ENCODE peak calls at places on chromosome 6, in eight cellular contexts. Q is HFFc6, Z is trophoblast cell, J is glomerular endothelial cell, N is SJSA1, H is caudate nucleus, Y is D341Med, F is substantia nigra. G is an unnamed sample.

GRCh38 chr6:154230390-154230789 is 126.2 kb downstream of the IPCEF1 start:
- DNase-seq in F (no peak), N (no peak), J (no peak), H (no peak), Y (no peak), Z (no peak), Q (no peak), G (no peak)

GRCh38 chr6:153729189-153729588 is 309.9 kb upstream of the OPRM1 start:
- DNase-seq in Q (no peak), F (no peak), N (no peak), Z (no peak), H (no peak), Y (no peak), J (no peak), G (no peak)

GRCh38 chr6:117397536-117398227 is 28.1 kb downstream of the ROS1 start:
- DNase-seq in N (no peak), Q (no peak), Y (no peak), Z (no peak), H (no peak), F (no peak), J (no peak), G (no peak)

GRCh38 chr6:41200296-41200900 is 551 bp downstream of the TREML2 start:
- DNase-seq in Q (no peak), Y (no peak), H (no peak), F (no peak), N (no peak), J (no peak), Z (no peak), G (no peak)

GRCh38 chr6:107656883-107657282 is 167.0 kb downstream of the SOBP start:
- DNase-seq in H (no peak), N (no peak), J (no peak), F (no peak), Y (no peak), Z (no peak), Q (no peak), G (no peak)

GRCh38 chr6:140321891-140322290 is 947.4 kb upstream of the CITED2 start:
- DNase-seq in H (no peak), Y (no peak), Z (no peak), N (no peak), Q (no peak), F (no peak), J (no peak), G (no peak)

GRCh38 chr6:38499046-38499445 is 140.7 kb downstream of the BTBD9 start:
- DNase-seq in Y (no peak), F (no peak), Q (no peak), H (no peak), N (no peak), J (no peak), Z (no peak), G (no peak)

GRCh38 chr6:128282956-128283355 is 237.4 kb downstream of the PTPRK start:
- DNase-seq in J (no peak), N (no peak), Q (no peak), H (no peak), F (no peak), Z (no peak), Y (no peak), G (no peak)

GRCh38 chr6:98124176-98124575 is 710.2 kb upstream of the POU3F2 start:
- DNase-seq in J (no peak), H (no peak), F (no peak), N (no peak), Z (no peak), Y (no peak), Q (no peak), G (no peak)

GRCh38 chr6:35576647-35577046 is 64.0 kb upstream of the TULP1 start:
- DNase-seq in Z (no peak), Y (no peak), N (no peak), J (no peak), Q (no peak), F (no peak), H (no peak), G (no peak)

GRCh38 chr6:12026833-12027232 is 14.7 kb downstream of the HIVEP1 start:
- DNase-seq in Y (no peak), N (no peak), J (no peak), H (no peak), F (no peak), Z (no peak), Q (no peak), G (no peak)

GRCh38 chr6:26366504-26366903 is 1.5 kb downstream of the BTN3A2 start:
- DNase-seq in N (no peak), Z (no peak), F (no peak), Y (no peak), J (no peak), Q (no peak), H (no peak), G (no peak)

GRCh38 chr6:11460001-11460668 is 77.4 kb upstream of the TMEM170B start:
- DNase-seq in Q (no peak), N (no peak), J (no peak), Y (no peak), H (no peak), Z (peak; percentile 31), F (no peak), G (no peak)

GRCh38 chr6:31597006-31597405 is 4.2 kb upstream of the NCR3 start:
- DNase-seq in Q (peak; percentile 40), J (no peak), F (no peak), H (no peak), Y (peak; percentile 66), Z (no peak), N (no peak), G (no peak)

GRCh38 chr6:30656513-30656912 is 9.6 kb downstream of the C6orf136 start:
- DNase-seq in Z (no peak), H (no peak), J (no peak), Q (no peak), Y (no peak), N (no peak), F (no peak), G (no peak)

GRCh38 chr6:35354361-35355135 is 12.2 kb downstream of the PPARD start:
- DNase-seq in H (no peak), F (no peak), N (no peak), Q (peak; percentile 51), Z (no peak), J (no peak), Y (no peak), G (no peak)

GRCh38 chr6:11021714-11022113 is 22.4 kb downstream of the ELOVL2 start:
- DNase-seq in Q (no peak), H (no peak), J (no peak), F (no peak), N (no peak), Y (no peak), Z (no peak), G (no peak)

GRCh38 chr6:154888896-154889295 is 106.2 kb upstream of the TIAM2 start:
- DNase-seq in Y (no peak), N (no peak), Z (peak; percentile 11), F (no peak), H (no peak), Q (no peak), J (no peak), G (no peak)

GRCh38 chr6:20696676-20697075 is 162.4 kb downstream of the CDKAL1 start:
- DNase-seq in Q (peak; percentile 82), J (no peak), Y (no peak), H (no peak), Z (peak; percentile 33), N (no peak), F (no peak), G (no peak)

GRCh38 chr6:149934249-149935156 is 7.3 kb upstream of the ULBP2 start:
- DNase-seq in H (no peak), Y (peak; percentile 55), Q (peak; percentile 79), J (peak; percentile 71), Z (peak; percentile 75), N (peak; percentile 62), F (no peak), G (peak; percentile 83)

GRCh38 chr6:44172759-44173500 is 14.3 kb downstream of the CAPN11 start:
- DNase-seq in Z (peak; percentile 76), Q (peak; percentile 72), N (peak; percentile 82), Y (peak; percentile 89), J (no peak), F (peak; percentile 58), H (peak; percentile 41), G (peak; percentile 65)

GRCh38 chr6:156514186-156514585 is 263.0 kb upstream of the ARID1B start:
- DNase-seq in N (no peak), F (no peak), H (no peak), J (no peak), Q (no peak), Y (no peak), Z (no peak), G (no peak)

GRCh38 chr6:167898673-167899311 is 72.1 kb downstream of the AFDN start:
- DNase-seq in Z (no peak), Q (peak; percentile 50), N (no peak), Y (no peak), F (no peak), J (peak; percentile 31), H (no peak), G (no peak)

GRCh38 chr6:6661684-6662083 is 73.2 kb downstream of the LY86 start:
- DNase-seq in Y (peak; percentile 58), Q (no peak), Z (peak; percentile 28), N (no peak), F (peak; percentile 14), H (no peak), J (no peak), G (no peak)

GRCh38 chr6:153048631-153049030 is 46.1 kb upstream of the MTRF1L start:
- DNase-seq in N (no peak), J (no peak), F (no peak), Z (no peak), H (no peak), Y (no peak), Q (no peak), G (no peak)

GRCh38 chr6:53809691-53810090 is 14.9 kb downstream of the LRRC1 start:
- DNase-seq in Q (no peak), J (no peak), Y (no peak), Z (peak; percentile 68), N (no peak), H (no peak), F (no peak), G (no peak)

GRCh38 chr6:1208876-1209275 is 103.0 kb upstream of the FOXQ1 start:
- DNase-seq in H (no peak), Y (no peak), Z (peak; percentile 80), N (no peak), J (no peak), F (no peak), Q (peak; percentile 31), G (no peak)

GRCh38 chr6:22880686-22881433 is 311.5 kb downstream of the HDGFL1 start:
- DNase-seq in H (no peak), F (no peak), Z (peak; percentile 33), Y (no peak), N (peak; percentile 61), J (no peak), Q (peak; percentile 95), G (no peak)

GRCh38 chr6:5471044-5471443 is 209.7 kb downstream of the FARS2 start:
- DNase-seq in F (peak; percentile 28), J (peak; percentile 16), Y (peak; percentile 82), H (no peak), Z (peak; percentile 25), Q (peak; percentile 47), N (no peak), G (peak; percentile 75)

GRCh38 chr6:9138856-9139426 is 703.6 kb upstream of the SLC35B3 start:
- DNase-seq in N (no peak), Q (no peak), J (no peak), Y (no peak), H (no peak), F (no peak), Z (no peak), G (no peak)

GRCh38 chr6:41451039-41451438 is 95.1 kb upstream of the FOXP4 start:
- DNase-seq in Y (no peak), H (no peak), J (no peak), Q (no peak), F (no peak), Z (no peak), N (no peak), G (no peak)

G was measured in posterior cingulate gyrus.